ENCODE peak calls at places on chromosomes 11 and 22, in five cellular contexts. Y is effector memory CD4-positive, alpha-beta T cell; F is colonic mucosa; T is PC-3; W is left ventricle myocardium inferior. V is an unnamed sample.

GRCh38 chr11:112499153-112499907 is 238.7 kb upstream of the PLET1 start:
- DNase-seq in Y (no peak), F (no peak), T (no peak), W (no peak), V (no peak)

GRCh38 chr22:30262917-30263741 is 3.5 kb downstream of the OSM start:
- DNase-seq in Y (peak; percentile 74), F (peak; percentile 85), T (peak; percentile 72), W (peak; percentile 75), V (peak; percentile 77)

GRCh38 chr11:67379061-67380058 is 6.0 kb upstream of the CLCF1 start:
- DNase-seq in Y (no peak), F (no peak), T (peak; percentile 85), W (no peak), V (no peak)

GRCh38 chr11:76215946-76216345 is 9.6 kb upstream of the WNT11 start:
- DNase-seq in Y (no peak), F (no peak), T (no peak), W (peak; percentile 3), V (no peak)

GRCh38 chr11:107275632-107276031 is 182.0 kb downstream of the CWF19L2 start:
- DNase-seq in Y (no peak), F (no peak), T (peak; percentile 73), W (no peak), V (no peak)

GRCh38 chr11:5625281-5625680 is 480 bp downstream of the TRIM34 start:
- DNase-seq in Y (no peak), F (no peak), T (no peak), W (no peak), V (no peak)

GRCh38 chr11:129853508-129854228 is 38.0 kb downstream of the TMEM45B start:
- DNase-seq in Y (peak; percentile 55), F (peak; percentile 88), T (peak; percentile 99), W (no peak), V (peak; percentile 59)

GRCh38 chr22:27670701-27671412 is 130.7 kb downstream of the MN1 start:
- DNase-seq in Y (no peak), F (no peak), T (peak; percentile 32), W (peak; percentile 73), V (no peak)

GRCh38 chr11:19243143-19243542 is 2.4 kb upstream of the E2F8 start:
- DNase-seq in Y (no peak), F (peak; percentile 37), T (peak; percentile 25), W (no peak), V (no peak)

GRCh38 chr11:16605440-16605970 is 132.9 kb upstream of the C11orf58 start:
- DNase-seq in Y (no peak), F (peak; percentile 38), T (no peak), W (no peak), V (no peak)

GRCh38 chr11:60860943-60861342 is 5.2 kb upstream of the PTGDR2 start:
- DNase-seq in Y (no peak), F (no peak), T (no peak), W (no peak), V (no peak)

GRCh38 chr11:111361082-111361801 is 17.8 kb downstream of the POU2AF1 start:
- DNase-seq in Y (no peak), F (no peak), T (no peak), W (no peak), V (no peak)

GRCh38 chr22:23193882-23194281 is 13.6 kb downstream of the BCR start:
- DNase-seq in Y (no peak), F (no peak), T (no peak), W (no peak), V (no peak)

GRCh38 chr11:60985991-60986915 is 14.8 kb downstream of the CD6 start:
- DNase-seq in Y (peak; percentile 86), F (peak; percentile 69), T (peak; percentile 87), W (no peak), V (peak; percentile 89)

GRCh38 chr11:38791346-38791961 is 2193.4 kb upstream of the RAG2 start:
- DNase-seq in Y (no peak), F (peak; percentile 42), T (peak; percentile 75), W (no peak), V (no peak)

GRCh38 chr11:71358122-71358728 is 90.0 kb downstream of the DHCR7 start:
- DNase-seq in Y (no peak), F (no peak), T (no peak), W (no peak), V (no peak)

GRCh38 chr11:121755191-121755590 is 302.4 kb upstream of the SORL1-AS1 start:
- DNase-seq in Y (no peak), F (no peak), T (no peak), W (no peak), V (no peak)

GRCh38 chr22:46076651-46077339 is 73.5 kb upstream of the PPARA start:
- DNase-seq in Y (no peak), F (no peak), T (peak; percentile 71), W (peak; percentile 52), V (no peak)

GRCh38 chr11:36347384-36347906 is 51.4 kb downstream of the PRR5L start:
- DNase-seq in Y (no peak), F (peak; percentile 8), T (no peak), W (no peak), V (no peak)

GRCh38 chr11:9214765-9215164 is 50.4 kb downstream of the DENND5A start:
- DNase-seq in Y (no peak), F (no peak), T (peak; percentile 4), W (no peak), V (no peak)

GRCh38 chr11:12909866-12910265 is 99.2 kb upstream of the RASSF10 start:
- DNase-seq in Y (no peak), F (no peak), T (no peak), W (no peak), V (no peak)

GRCh38 chr11:28342704-28343103 is 234.5 kb downstream of the METTL15 start:
- DNase-seq in Y (no peak), F (no peak), T (no peak), W (no peak), V (no peak)

GRCh38 chr11:17412488-17413180 is 24.2 kb upstream of the KCNJ11 start:
- DNase-seq in Y (no peak), F (no peak), T (no peak), W (no peak), V (no peak)

GRCh38 chr22:17810570-17811116 is 36.4 kb upstream of the BID start:
- DNase-seq in Y (no peak), F (peak; percentile 36), T (no peak), W (peak; percentile 65), V (no peak)

GRCh38 chr11:34600339-34601084 is 20.4 kb upstream of the EHF start:
- DNase-seq in Y (no peak), F (peak; percentile 82), T (no peak), W (no peak), V (no peak)

GRCh38 chr11:28104984-28105383 is 3.0 kb downstream of the KIF18A start:
- DNase-seq in Y (no peak), F (no peak), T (no peak), W (no peak), V (no peak)

GRCh38 chr11:69444381-69445130 is 36.9 kb upstream of the LINC01488 start:
- DNase-seq in Y (no peak), F (peak; percentile 41), T (peak; percentile 63), W (peak; percentile 70), V (no peak)

GRCh38 chr11:111353776-111354600 is 25.1 kb downstream of the POU2AF1 start:
- DNase-seq in Y (no peak), F (no peak), T (no peak), W (no peak), V (no peak)

GRCh38 chr11:69860796-69861445 is 41.7 kb upstream of the FGF3 start:
- DNase-seq in Y (no peak), F (no peak), T (no peak), W (no peak), V (no peak)

GRCh38 chr11:34565417-34566208 is 52.0 kb upstream of the ELF5 start:
- DNase-seq in Y (no peak), F (peak; percentile 39), T (peak; percentile 12), W (no peak), V (no peak)

GRCh38 chr11:92827132-92827531 is 142.3 kb upstream of the MTNR1B start:
- DNase-seq in Y (no peak), F (no peak), T (no peak), W (no peak), V (no peak)

GRCh38 chr22:47919893-47920292 is 1157.4 kb downstream of the TBC1D22A start:
- DNase-seq in Y (no peak), F (no peak), T (no peak), W (no peak), V (no peak)

GRCh38 chr22:47920380-47920959 is 1158.0 kb downstream of the TBC1D22A start:
- DNase-seq in Y (no peak), F (no peak), T (no peak), W (no peak), V (no peak)

GRCh38 chr22:47923011-47923427 is 1160.6 kb downstream of the TBC1D22A start:
- DNase-seq in Y (no peak), F (no peak), T (no peak), W (no peak), V (no peak)

GRCh38 chr22:47918936-47919505 is 1156.6 kb downstream of the TBC1D22A start:
- DNase-seq in Y (no peak), F (no peak), T (no peak), W (no peak), V (no peak)

DNA sequence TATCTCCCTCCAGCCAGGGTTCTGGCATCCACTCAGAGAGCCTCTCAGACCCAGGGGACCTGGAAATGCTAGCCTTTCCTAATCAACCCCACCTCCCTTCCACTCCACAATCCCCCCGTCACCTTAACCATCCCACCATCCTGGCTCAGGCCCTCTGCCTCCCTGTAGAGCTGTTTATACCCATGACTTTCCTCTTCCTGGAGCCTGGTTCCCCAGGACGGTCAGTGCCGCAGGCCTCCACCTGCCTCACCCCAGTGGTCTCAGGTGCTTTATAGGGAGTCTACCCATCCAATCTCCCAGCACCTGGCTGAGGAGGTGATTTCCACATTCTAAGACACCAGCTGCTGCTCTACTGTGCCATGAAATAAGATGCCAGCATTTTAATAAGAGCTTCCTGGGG is 1159.5 kb downstream of the TBC1D22A start:
- DNase-seq in Y (no peak), F (no peak), T (no peak), W (no peak), V (no peak)
- H3K9me3 ChIP-seq in Y (no peaks in the 10 kb centered on the region), F (no peaks in the 10 kb centered on the region), T (no peaks in the 10 kb centered on the region), W (peaks cover 23% of the 10 kb centered on the region), V (no peaks in the 10 kb centered on the region)

GRCh38 chr11:127627629-127628462 is 627.3 kb upstream of the KIRREL3 start:
- DNase-seq in Y (no peak), F (peak; percentile 72), T (no peak), W (no peak), V (no peak)

GRCh38 chr11:127624455-127624854 is 623.9 kb upstream of the KIRREL3 start:
- DNase-seq in Y (no peak), F (no peak), T (no peak), W (peak; percentile 17), V (no peak)

GRCh38 chr11:127629200-127629599 is 628.6 kb upstream of the KIRREL3 start:
- DNase-seq in Y (no peak), F (no peak), T (no peak), W (no peak), V (no peak)

GRCh38 chr11:127628463-127628785 is 627.9 kb upstream of the KIRREL3 start:
- DNase-seq in Y (no peak), F (no peak), T (no peak), W (no peak), V (no peak)

GRCh38 chr11:127625402-127625801 is 624.8 kb upstream of the KIRREL3 start:
- DNase-seq in Y (no peak), F (no peak), T (no peak), W (no peak), V (no peak)
- H3K9me3 ChIP-seq in Y (no peaks in the 10 kb centered on the region), F (no peaks in the 10 kb centered on the region), T (no peaks in the 10 kb centered on the region), W (no peaks in the 10 kb centered on the region), V (no peaks in the 10 kb centered on the region)

GRCh38 chr11:46564459-46564858 is 29.4 kb downstream of the AMBRA1 start:
- DNase-seq in Y (no peak), F (no peak), T (peak; percentile 49), W (no peak), V (no peak)
- H3K9me3 ChIP-seq in Y (no peaks in the 10 kb centered on the region), F (no peaks in the 10 kb centered on the region), T (no peaks in the 10 kb centered on the region), W (no peaks in the 10 kb centered on the region), V (no peaks in the 10 kb centered on the region)

GRCh38 chr11:114618139-114618538 is 22.6 kb upstream of the NXPE4 start:
- DNase-seq in Y (no peak), F (no peak), T (no peak), W (no peak), V (no peak)
- H3K9me3 ChIP-seq in Y (no peaks in the 10 kb centered on the region), F (no peaks in the 10 kb centered on the region), T (peaks cover 45% of the 10 kb centered on the region), W (peaks cover 21% of the 10 kb centered on the region), V (peaks cover 4% of the 10 kb centered on the region)

V was measured in T-helper 17 cell.